ENCODE peak calls at places on chromosomes 1 and 21, in four cellular contexts. G is caudate nucleus, N is GM23338, L is epithelial cell of prostate. W is an unnamed sample.

GRCh38 chr21:41168391-41169257 is 664 bp downstream of the BACE2 start:
- DNase-seq in G (no peak), N (peak), L (no peak), W (peak)

GRCh38 chr1:91071838-91072237 is 50.0 kb upstream of the ZNF644 start:
- DNase-seq in G (no peak), N (no peak), L (no peak), W (no peak)

GRCh38 chr1:241642593-241642944 is 2.4 kb upstream of the CHML start:
- DNase-seq in G (no peak), N (no peak), L (no peak), W (no peak)

GRCh38 chr21:42568834-42569731 is 55.4 kb downstream of the SLC37A1 start:
- DNase-seq in G (no peak), N (no peak), L (no peak), W (peak)

GRCh38 chr1:160403244-160403643 is 2.9 kb downstream of the VANGL2 start:
- DNase-seq in G (no peak), N (no peak), L (no peak), W (no peak)

GRCh38 chr1:6987940-6988339 is 202.7 kb downstream of the CAMTA1 start:
- DNase-seq in G (no peak), N (peak), L (no peak), W (no peak)

GRCh38 chr1:38690790-38691189 is 168.8 kb downstream of the RRAGC start:
- DNase-seq in G (no peak), N (no peak), L (peak), W (no peak)

GRCh38 chr1:116854294-116854693 is 55.4 kb upstream of the PTGFRN start:
- DNase-seq in G (no peak), N (no peak), L (no peak), W (no peak)

GRCh38 chr1:56397811-56398231 is 181.5 kb downstream of the PLPP3 start:
- DNase-seq in G (no peak), N (no peak), L (no peak), W (no peak)

GRCh38 chr1:86156571-86157455 is at the start of gene COL24A1:
- DNase-seq in G (no peak), N (peak), L (no peak), W (peak)

GRCh38 chr1:51728611-51729155 is 111.8 kb downstream of the OSBPL9 start:
- DNase-seq in G (no peak), N (peak), L (no peak), W (no peak)

GRCh38 chr1:178632619-178633018 is 92.4 kb upstream of the RALGPS2 start:
- DNase-seq in G (no peak), N (no peak), L (no peak), W (no peak)

GRCh38 chr1:109185990-109186703 is 27.6 kb upstream of the SARS1 start:
- DNase-seq in G (no peak), N (no peak), L (no peak), W (no peak)

GRCh38 chr1:231183875-231184590 is 22.2 kb downstream of the TRIM67 start:
- DNase-seq in G (no peak), N (peak), L (no peak), W (no peak)

GRCh38 chr1:230231739-230232075 is 164.7 kb downstream of the GALNT2 start:
- DNase-seq in G (no peak), N (peak), L (no peak), W (no peak)

GRCh38 chr1:46446646-46447498 is 42.8 kb upstream of the DMBX1 start:
- DNase-seq in G (peak), N (peak), L (peak), W (no peak)

GRCh38 chr1:110347182-110347893 is 8.2 kb downstream of the RBM15 start:
- DNase-seq in G (no peak), N (peak), L (no peak), W (no peak)

GRCh38 chr1:213448360-213448759 is 397.3 kb downstream of the RPS6KC1 start:
- DNase-seq in G (no peak), N (no peak), L (no peak), W (peak)

GRCh38 chr1:64042331-64043100 is 160.9 kb upstream of the UBE2U start:
- DNase-seq in G (no peak), N (no peak), L (peak), W (peak)

GRCh38 chr21:39562791-39563770 is 49.7 kb upstream of the B3GALT5 start:
- DNase-seq in G (no peak), N (no peak), L (no peak), W (no peak)

DNA sequence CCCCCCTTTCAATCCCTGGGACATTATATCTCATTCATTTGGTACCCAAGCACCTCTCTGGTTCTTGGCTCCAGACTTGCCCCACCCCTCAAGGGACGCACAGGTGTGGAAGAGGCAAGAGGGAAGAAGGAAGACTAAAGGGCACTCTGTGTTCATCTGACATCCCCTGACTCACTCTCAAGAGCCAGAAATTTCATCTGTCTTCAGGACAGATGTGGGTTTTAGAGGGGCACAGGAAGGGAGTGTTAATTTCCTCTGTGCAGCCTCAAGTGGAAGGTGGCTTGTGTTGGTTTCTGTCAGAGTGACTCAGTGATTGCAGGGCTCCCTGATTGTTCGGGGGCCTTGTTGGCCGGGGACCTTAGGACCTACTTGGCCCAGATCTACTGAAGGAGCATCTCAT is 2.4 kb downstream of the C2CD4D start:
- DNase-seq in G (no peak), N (no peak), L (no peak), W (no peak)
- H3K27ac ChIP-seq in G (no peak), N (no peak), L (peak), W (no peak)

DNA sequence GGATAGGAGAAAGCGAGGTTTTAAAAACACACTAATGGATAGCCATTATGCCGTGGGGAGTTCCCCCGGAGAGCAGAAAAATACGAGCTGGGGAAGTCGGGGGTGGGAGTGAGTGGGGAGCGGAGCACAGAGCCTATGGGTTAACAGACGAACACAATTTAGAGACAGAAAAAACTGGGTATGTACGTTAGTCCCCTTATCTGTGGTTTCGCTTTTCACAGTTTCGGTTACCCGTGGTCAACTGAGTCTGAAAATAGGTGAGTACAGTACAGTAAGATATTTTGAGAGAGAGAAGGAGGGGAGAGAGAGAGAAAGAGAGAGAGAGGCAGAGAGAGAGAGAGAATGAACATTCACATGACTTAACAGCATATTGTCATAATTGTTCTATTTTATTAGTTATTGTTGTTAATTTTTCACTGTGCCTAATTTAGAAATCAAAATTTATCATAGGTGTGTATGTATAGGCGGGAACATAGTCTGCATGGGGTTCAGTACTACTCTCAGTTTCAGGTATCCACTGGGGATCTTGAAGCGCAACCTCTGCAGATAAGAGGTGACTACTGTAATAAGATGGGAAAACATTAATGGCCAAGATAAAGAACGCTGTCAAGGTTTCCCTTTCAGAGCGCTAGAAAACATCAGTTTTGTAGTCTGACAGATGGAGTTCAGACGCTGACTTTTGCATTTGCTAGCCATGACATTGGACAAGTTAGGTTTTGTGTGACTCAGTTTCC is 125.6 kb upstream of the LMO4 start:
- DNase-seq in G (no peak), N (no peak), L (no peak), W (no peak)
- H3K27ac ChIP-seq in G (no peak), N (no peak), L (no peak), W (no peak)

GRCh38 chr1:61238371-61238689 is 156.0 kb downstream of the NFIA start:
- DNase-seq in G (no peak), N (peak), L (no peak), W (no peak)
- H3K27ac ChIP-seq in G (peak), N (peak), L (no peak), W (no peak)

DNA sequence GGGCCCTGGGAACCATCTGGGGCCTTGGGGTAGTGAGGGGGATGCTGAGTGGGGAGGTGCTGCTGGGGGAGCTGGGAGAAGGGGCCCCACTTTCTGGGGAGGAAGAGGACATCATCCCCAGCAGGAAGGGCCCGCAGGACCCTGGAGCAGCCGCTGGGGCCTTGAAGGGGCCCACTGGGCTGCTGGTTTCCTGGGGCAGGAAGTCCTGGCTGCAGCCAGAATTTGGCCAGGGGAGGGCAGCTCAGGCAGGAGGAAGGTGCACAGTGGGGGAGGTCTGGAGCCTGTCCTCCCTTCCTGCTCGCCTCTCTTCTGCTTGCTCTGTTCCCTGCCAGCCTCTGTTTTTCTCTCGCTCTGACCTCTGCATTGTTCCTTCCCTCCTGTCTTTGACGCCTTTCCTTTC is 23.8 kb downstream of the ACOT11 start:
- DNase-seq in G (no peak), N (peak), L (no peak), W (no peak)
- H3K27ac ChIP-seq in G (no peak), N (peak), L (peak), W (no peak)

DNA sequence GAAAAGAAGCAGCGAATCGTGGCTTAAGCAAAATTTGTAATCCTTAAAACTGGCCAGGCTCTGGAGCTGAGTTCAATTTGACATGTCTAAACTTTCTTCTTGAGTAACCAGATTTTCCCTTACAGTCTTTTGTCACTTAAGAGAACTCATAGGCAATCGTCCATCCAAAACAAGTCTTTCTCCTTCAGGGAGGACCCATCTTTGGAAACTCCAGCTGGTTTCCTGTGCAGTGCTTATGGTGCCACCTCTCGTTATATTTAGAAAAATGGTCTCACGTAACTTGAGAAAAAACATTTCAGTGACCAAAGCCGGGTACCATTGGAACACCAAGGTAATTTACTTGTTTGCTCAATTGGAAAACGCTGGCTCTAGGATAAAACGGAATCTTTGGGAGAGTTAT is 1.9 kb upstream of the PTTG1IP start:
- DNase-seq in G (no peak), N (no peak), L (no peak), W (no peak)
- H3K27ac ChIP-seq in G (peak), N (no peak), L (peak), W (peak)